ENCODE peak calls at places on chromosomes 6 and 20, in five cellular contexts. V, S, H, Z and N are unnamed samples.

GRCh38 chr6:147506704-147507114 is 1.8 kb upstream of the SAMD5 start:
- DNase-seq in V (peak), S (peak), H (peak), Z (no peak), N (no peak)

GRCh38 chr20:23018941-23019340 is 16.2 kb upstream of the SSTR4 start:
- DNase-seq in V (no peak), S (no peak), H (no peak), Z (no peak), N (no peak)

GRCh38 chr6:3376064-3376463 is 80.8 kb downstream of the SLC22A23 start:
- DNase-seq in V (no peak), S (no peak), H (no peak), Z (no peak), N (no peak)

GRCh38 chr6:90294614-90294988 is 2.0 kb downstream of the BACH2 start:
- DNase-seq in V (no peak), S (no peak), H (no peak), Z (peak), N (no peak)

GRCh38 chr6:145278163-145278807 is 457.0 kb downstream of the EPM2A start:
- DNase-seq in V (no peak), S (no peak), H (no peak), Z (no peak), N (no peak)

GRCh38 chr6:54980511-54981275 is 134.1 kb downstream of the FAM83B start:
- DNase-seq in V (no peak), S (no peak), H (no peak), Z (no peak), N (no peak)

GRCh38 chr20:21517566-21518277 is 3.9 kb upstream of the NKX2-2 start:
- DNase-seq in V (no peak), S (no peak), H (no peak), Z (no peak), N (no peak)

GRCh38 chr6:31588871-31589650 is 3.0 kb downstream of the LST1 start:
- DNase-seq in V (no peak), S (no peak), H (no peak), Z (no peak), N (no peak)

GRCh38 chr6:15872252-15873103 is 209.7 kb upstream of the DTNBP1 start:
- DNase-seq in V (no peak), S (no peak), H (peak), Z (no peak), N (no peak)

GRCh38 chr6:114144887-114145851 is 174.2 kb upstream of the HDAC2 start:
- DNase-seq in V (no peak), S (no peak), H (no peak), Z (no peak), N (no peak)

GRCh38 chr6:109001554-109001953 is 93.1 kb downstream of the SESN1 start:
- DNase-seq in V (no peak), S (no peak), H (no peak), Z (no peak), N (no peak)

GRCh38 chr6:20661721-20662120 is 127.5 kb downstream of the CDKAL1 start:
- DNase-seq in V (no peak), S (no peak), H (no peak), Z (no peak), N (no peak)

GRCh38 chr6:16252696-16253299 is 14.4 kb downstream of the GMPR start:
- DNase-seq in V (no peak), S (no peak), H (no peak), Z (no peak), N (no peak)

GRCh38 chr20:57163041-57163440 is 103.4 kb downstream of the BMP7 start:
- DNase-seq in V (no peak), S (no peak), H (no peak), Z (no peak), N (no peak)

GRCh38 chr6:113102761-113103160 is 754.4 kb upstream of the MARCKS start:
- DNase-seq in V (no peak), S (no peak), H (peak), Z (no peak), N (no peak)

GRCh38 chr6:36626636-36627035 is 32.5 kb downstream of the SRSF3 start:
- DNase-seq in V (no peak), S (no peak), H (no peak), Z (no peak), N (no peak)

GRCh38 chr6:84753173-84753572 is 11.2 kb downstream of the TBX18 start:
- DNase-seq in V (no peak), S (no peak), H (no peak), Z (no peak), N (no peak)

GRCh38 chr20:34938466-34939163 is 17.0 kb downstream of the GSS start:
- DNase-seq in V (peak), S (peak), H (no peak), Z (no peak), N (no peak)

GRCh38 chr6:44699082-44699481 is 311.6 kb downstream of the CDC5L start:
- DNase-seq in V (no peak), S (no peak), H (no peak), Z (no peak), N (no peak)

GRCh38 chr6:148179786-148180185 is 162.9 kb upstream of the SASH1 start:
- DNase-seq in V (no peak), S (no peak), H (peak), Z (no peak), N (no peak)

GRCh38 chr6:133236898-133237297 is 4.3 kb upstream of the EYA4 start:
- DNase-seq in V (no peak), S (no peak), H (no peak), Z (no peak), N (no peak)

GRCh38 chr20:14959506-14960493 is 622.4 kb upstream of the FLRT3 start:
- DNase-seq in V (no peak), S (no peak), H (no peak), Z (no peak), N (no peak)

GRCh38 chr6:84575264-84575663 is 189.1 kb downstream of the TBX18 start:
- DNase-seq in V (no peak), S (no peak), H (peak), Z (no peak), N (no peak)

GRCh38 chr6:140043357-140043756 is 668.9 kb upstream of the CITED2 start:
- DNase-seq in V (no peak), S (no peak), H (peak), Z (no peak), N (no peak)

GRCh38 chr20:11453430-11453829 is 464.3 kb upstream of the BTBD3 start:
- DNase-seq in V (no peak), S (no peak), H (peak), Z (no peak), N (no peak)

GRCh38 chr6:74482180-74482579 is 723.7 kb downstream of the COL12A1 start:
- DNase-seq in V (no peak), S (no peak), H (no peak), Z (no peak), N (no peak)

GRCh38 chr6:32947552-32948465 is 5.1 kb downstream of the HLA-DMA start:
- DNase-seq in V (no peak), S (no peak), H (peak), Z (peak), N (no peak)

GRCh38 chr6:40907198-40907701 is 131.8 kb downstream of the UNC5CL start:
- DNase-seq in V (no peak), S (peak), H (no peak), Z (no peak), N (no peak)

GRCh38 chr6:112214749-112215269 is 39.6 kb downstream of the LAMA4 start:
- DNase-seq in V (no peak), S (no peak), H (no peak), Z (no peak), N (no peak)

GRCh38 chr6:112176175-112176574 is 78.2 kb downstream of the LAMA4 start:
- DNase-seq in V (no peak), S (no peak), H (no peak), Z (no peak), N (no peak)

GRCh38 chr6:26187981-26188635 is 100.9 kb downstream of the HFE start:
- DNase-seq in V (no peak), S (no peak), H (no peak), Z (no peak), N (no peak)

GRCh38 chr6:142413111-142413510 is 111.3 kb downstream of the ADGRG6 start:
- DNase-seq in V (no peak), S (no peak), H (peak), Z (no peak), N (no peak)

GRCh38 chr6:43645613-43645964 is 753 bp downstream of the RSPH9 start:
- DNase-seq in V (no peak), S (no peak), H (no peak), Z (no peak), N (no peak)

GRCh38 chr6:43644940-43645612 is at the start of gene RSPH9:
- DNase-seq in V (peak), S (peak), H (peak), Z (peak), N (peak)

GRCh38 chr6:43647613-43648012 is 2.8 kb downstream of the RSPH9 start:
- DNase-seq in V (no peak), S (no peak), H (no peak), Z (no peak), N (no peak)

GRCh38 chr6:43648248-43648647 is 3.4 kb downstream of the RSPH9 start:
- DNase-seq in V (no peak), S (no peak), H (no peak), Z (no peak), N (no peak)
- H3K4me3 ChIP-seq in V (no peak), S (no peak), H (no peak), Z (no peak), N (no peak)

GRCh38 chr20:49268600-49269365 is 9.1 kb downstream of the ZNFX1 start:
- DNase-seq in V (no peak), S (no peak), H (peak), Z (no peak), N (no peak)
- H3K4me3 ChIP-seq in V (no peak), S (peak), H (no peak), Z (peak), N (no peak)

GRCh38 chr6:119917186-119917585 is 567.6 kb upstream of the MAN1A1 start:
- DNase-seq in V (no peak), S (no peak), H (no peak), Z (no peak), N (no peak)

GRCh38 chr6:119921491-119922010 is 572.0 kb upstream of the MAN1A1 start:
- DNase-seq in V (no peak), S (no peak), H (no peak), Z (no peak), N (no peak)

GRCh38 chr6:119915971-119916370 is 566.4 kb upstream of the MAN1A1 start:
- DNase-seq in V (no peak), S (no peak), H (no peak), Z (no peak), N (no peak)
- H3K4me3 ChIP-seq in V (no peak), S (no peak), H (no peak), Z (no peak), N (no peak)

GRCh38 chr6:98838027-98838426 is 3.7 kb downstream of the POU3F2 start:
- DNase-seq in V (no peak), S (no peak), H (no peak), Z (no peak), N (no peak)

GRCh38 chr6:98834060-98835031 is at the start of gene POU3F2:
- DNase-seq in V (peak), S (peak), H (peak), Z (peak), N (peak)

GRCh38 chr6:98835149-98836024 is 1.0 kb downstream of the POU3F2 start:
- DNase-seq in V (no peak), S (no peak), H (no peak), Z (no peak), N (no peak)

GRCh38 chr6:98836962-98837944 is 2.9 kb downstream of the POU3F2 start:
- DNase-seq in V (no peak), S (no peak), H (no peak), Z (no peak), N (no peak)

GRCh38 chr6:98836025-98836961 is 1.9 kb downstream of the POU3F2 start:
- DNase-seq in V (no peak), S (no peak), H (no peak), Z (no peak), N (no peak)
- H3K4me3 ChIP-seq in V (no peak), S (peak), H (no peak), Z (peak), N (no peak)

GRCh38 chr6:23305325-23305943 is 736.1 kb downstream of the HDGFL1 start:
- DNase-seq in V (no peak), S (no peak), H (no peak), Z (no peak), N (no peak)

GRCh38 chr6:23308166-23308565 is 738.8 kb downstream of the HDGFL1 start:
- DNase-seq in V (no peak), S (no peak), H (no peak), Z (no peak), N (no peak)

GRCh38 chr6:23302499-23302898 is 733.1 kb downstream of the HDGFL1 start:
- DNase-seq in V (no peak), S (no peak), H (no peak), Z (no peak), N (no peak)

GRCh38 chr6:23307516-23307915 is 738.1 kb downstream of the HDGFL1 start:
- DNase-seq in V (no peak), S (no peak), H (no peak), Z (no peak), N (no peak)

DNA sequence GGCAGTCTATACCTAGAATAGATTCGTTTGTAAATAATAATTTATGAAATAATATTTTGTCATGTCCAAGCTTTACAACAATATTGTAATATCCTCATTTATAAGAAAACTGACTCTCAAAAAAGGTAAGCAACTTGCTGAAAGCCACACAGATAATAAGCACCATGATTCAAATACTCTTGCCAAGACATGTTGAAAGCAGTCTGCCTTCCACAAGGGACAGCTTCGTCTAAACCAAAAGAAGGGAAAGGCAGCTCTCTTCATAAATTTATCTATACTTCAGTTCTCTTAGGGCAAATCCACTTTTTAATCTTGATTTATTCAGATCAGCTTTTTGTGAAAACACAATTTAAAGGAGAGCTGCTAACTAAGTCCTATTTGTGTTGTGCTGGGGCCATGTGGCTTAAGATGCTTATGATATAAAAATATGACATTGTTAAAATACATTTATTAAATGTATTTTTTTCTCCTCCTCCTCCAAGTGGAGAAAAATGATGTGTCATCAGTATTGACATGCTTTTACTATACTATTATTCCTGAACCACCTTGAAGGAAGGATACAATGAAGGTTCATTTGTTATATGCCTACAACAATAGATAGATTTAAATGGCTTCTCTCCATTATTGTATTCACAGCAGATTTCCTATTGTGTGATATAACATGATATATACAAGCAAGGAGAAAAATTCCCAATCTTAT is 737.0 kb downstream of the HDGFL1 start:
- DNase-seq in V (no peak), S (no peak), H (no peak), Z (no peak), N (no peak)
- H3K4me3 ChIP-seq in V (no peak), S (no peak), H (no peak), Z (no peak), N (no peak)

DNA sequence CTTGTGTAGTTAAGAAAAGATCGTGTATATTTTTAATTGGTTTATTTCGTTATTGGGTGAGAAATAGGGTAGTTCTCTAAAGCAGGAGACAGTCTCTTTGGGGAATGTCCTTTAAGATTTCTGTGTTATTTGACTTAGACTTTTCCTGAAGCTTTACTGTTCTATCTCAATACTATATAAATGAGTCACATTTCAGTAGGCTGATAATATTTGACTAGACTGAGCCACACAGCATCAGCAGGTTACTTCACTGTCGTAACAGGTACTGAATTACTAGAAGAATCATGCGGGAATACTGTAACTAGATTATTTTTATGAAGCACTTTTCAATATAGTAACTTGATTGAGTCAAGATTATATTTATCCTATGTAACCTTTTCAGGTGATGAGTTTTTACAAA is 1.4 kb downstream of the SMAP1 start:
- DNase-seq in V (no peak), S (no peak), H (no peak), Z (no peak), N (no peak)
- H3K4me3 ChIP-seq in V (peak), S (peak), H (no peak), Z (peak), N (peak)

DNA sequence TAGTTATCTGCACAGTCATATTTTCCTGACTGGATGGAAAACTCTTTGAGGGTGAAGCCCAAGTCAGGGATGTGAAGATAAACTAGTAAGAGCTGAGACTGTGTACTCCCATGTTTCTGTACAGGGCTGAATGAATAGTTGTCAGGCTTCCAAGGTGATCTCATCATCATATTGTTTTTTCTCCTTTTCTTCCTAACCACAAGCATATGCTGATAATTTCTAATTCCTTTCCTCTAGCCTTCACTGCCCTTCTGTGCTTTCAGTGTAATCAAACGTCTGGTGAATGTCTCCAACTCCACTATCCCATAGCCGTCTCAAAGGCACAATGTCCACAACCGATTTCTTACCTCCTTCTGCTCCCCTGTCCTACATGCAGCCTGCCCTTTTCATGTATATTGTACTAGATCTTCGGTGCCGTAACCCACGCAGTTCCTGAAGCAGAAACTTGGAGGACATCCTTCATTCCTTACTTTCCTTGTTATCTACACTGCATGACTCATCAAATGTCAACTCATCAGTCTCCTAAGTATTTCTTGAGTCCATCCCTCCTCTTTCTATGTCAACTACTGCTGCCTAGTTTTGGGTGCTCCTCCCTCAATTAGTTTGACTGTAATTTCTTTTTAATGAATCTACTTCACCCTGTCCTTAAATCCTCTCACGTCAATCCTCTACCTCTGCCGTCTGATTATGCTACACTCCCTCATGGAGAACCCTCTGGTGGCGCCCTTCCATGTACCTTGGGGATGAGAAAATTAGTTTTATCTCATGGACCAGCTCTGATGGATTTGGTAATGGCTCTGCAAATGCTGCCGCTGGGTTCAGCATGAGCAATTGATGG is 21.9 kb downstream of the NCOA7 start:
- DNase-seq in V (no peak), S (no peak), H (peak), Z (no peak), N (no peak)
- H3K4me3 ChIP-seq in V (peak), S (no peak), H (peak), Z (no peak), N (no peak)